ENCODE peak calls at places on chromosomes 11 and 22, in ten cellular contexts. One of them, this sample, is unnamed.

GRCh38 chr11:100739636-100740035 is 52.5 kb downstream of the ARHGAP42 start:
- DNase-seq in cardiac fibroblast: peak
- DNase-seq in AG09309: peak
- DNase-seq in endodermal cell: no peak
- DNase-seq in uterus: no peak
- DNase-seq in adrenal gland: no peak
- DNase-seq in epithelial cell of esophagus: no peak
- DNase-seq in PC-3: peak
- DNase-seq in CD4-positive, alpha-beta T cell: no peak
- DNase-seq in lower lobe of right lung: no peak
- DNase-seq in this sample: no peak

GRCh38 chr22:32475428-32476010 is 908 bp downstream of the FBXO7 start:
- DNase-seq in uterus: peak
- DNase-seq in epithelial cell of esophagus: peak
- DNase-seq in AG09309: peak
- DNase-seq in endodermal cell: peak
- DNase-seq in PC-3: peak
- DNase-seq in CD4-positive, alpha-beta T cell: no peak
- DNase-seq in cardiac fibroblast: peak
- DNase-seq in lower lobe of right lung: peak
- DNase-seq in adrenal gland: peak
- DNase-seq in this sample: peak

GRCh38 chr11:111089759-111090158 is 155.8 kb upstream of the POU2AF2 start:
- DNase-seq in AG09309: no peak
- DNase-seq in PC-3: no peak
- DNase-seq in endodermal cell: no peak
- DNase-seq in CD4-positive, alpha-beta T cell: no peak
- DNase-seq in uterus: no peak
- DNase-seq in lower lobe of right lung: no peak
- DNase-seq in epithelial cell of esophagus: no peak
- DNase-seq in cardiac fibroblast: no peak
- DNase-seq in adrenal gland: no peak
- DNase-seq in this sample: no peak

GRCh38 chr11:106670069-106670468 is 348.2 kb downstream of the GUCY1A2 start:
- DNase-seq in epithelial cell of esophagus: no peak
- DNase-seq in adrenal gland: no peak
- DNase-seq in CD4-positive, alpha-beta T cell: no peak
- DNase-seq in cardiac fibroblast: no peak
- DNase-seq in lower lobe of right lung: no peak
- DNase-seq in endodermal cell: no peak
- DNase-seq in PC-3: peak
- DNase-seq in AG09309: no peak
- DNase-seq in uterus: no peak
- DNase-seq in this sample: no peak

GRCh38 chr11:3204141-3205015 is 14.2 kb downstream of the MRGPRG start:
- DNase-seq in PC-3: no peak
- DNase-seq in AG09309: no peak
- DNase-seq in epithelial cell of esophagus: no peak
- DNase-seq in adrenal gland: no peak
- DNase-seq in lower lobe of right lung: no peak
- DNase-seq in CD4-positive, alpha-beta T cell: no peak
- DNase-seq in endodermal cell: no peak
- DNase-seq in cardiac fibroblast: no peak
- DNase-seq in uterus: no peak
- DNase-seq in this sample: no peak

GRCh38 chr11:77142091-77142975 is 14.3 kb downstream of the MYO7A start:
- DNase-seq in PC-3: no peak
- DNase-seq in epithelial cell of esophagus: no peak
- DNase-seq in AG09309: no peak
- DNase-seq in endodermal cell: no peak
- DNase-seq in lower lobe of right lung: peak
- DNase-seq in adrenal gland: no peak
- DNase-seq in cardiac fibroblast: no peak
- DNase-seq in CD4-positive, alpha-beta T cell: no peak
- DNase-seq in uterus: no peak
- DNase-seq in this sample: peak

GRCh38 chr11:11843233-11843632 is 1.5 kb downstream of the USP47 start:
- DNase-seq in endodermal cell: no peak
- DNase-seq in adrenal gland: no peak
- DNase-seq in AG09309: peak
- DNase-seq in uterus: no peak
- DNase-seq in PC-3: peak
- DNase-seq in CD4-positive, alpha-beta T cell: no peak
- DNase-seq in lower lobe of right lung: no peak
- DNase-seq in cardiac fibroblast: peak
- DNase-seq in epithelial cell of esophagus: peak
- DNase-seq in this sample: no peak

GRCh38 chr22:48953830-48954229 is 873.8 kb downstream of the BRD1 start:
- DNase-seq in epithelial cell of esophagus: no peak
- DNase-seq in endodermal cell: no peak
- DNase-seq in cardiac fibroblast: no peak
- DNase-seq in lower lobe of right lung: no peak
- DNase-seq in PC-3: no peak
- DNase-seq in adrenal gland: no peak
- DNase-seq in CD4-positive, alpha-beta T cell: no peak
- DNase-seq in AG09309: no peak
- DNase-seq in uterus: no peak
- DNase-seq in this sample: no peak

DNA sequence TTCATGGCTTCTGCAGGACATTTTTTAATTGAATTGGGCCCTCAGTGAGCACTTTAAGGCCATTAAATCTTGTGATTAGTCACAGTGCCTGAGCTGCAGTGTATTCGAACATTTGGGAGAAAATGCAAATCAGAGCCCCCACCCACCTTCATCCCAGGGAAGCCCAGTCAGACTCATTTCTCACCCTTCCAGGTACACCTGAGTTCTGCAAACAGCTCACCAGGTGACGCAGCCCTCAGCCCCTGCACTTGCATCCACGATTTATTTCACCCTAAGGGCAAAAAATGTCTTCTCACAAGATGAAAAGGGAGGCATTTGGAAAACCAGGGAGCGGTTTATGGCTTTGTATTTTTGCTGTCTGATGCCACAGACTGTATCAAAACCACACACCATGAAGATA is 128.8 kb downstream of the MPPED1 start:
- DNase-seq in cardiac fibroblast: no peak
- DNase-seq in epithelial cell of esophagus: peak
- DNase-seq in lower lobe of right lung: no peak
- DNase-seq in CD4-positive, alpha-beta T cell: no peak
- DNase-seq in adrenal gland: no peak
- DNase-seq in PC-3: no peak
- DNase-seq in endodermal cell: no peak
- DNase-seq in AG09309: no peak
- DNase-seq in uterus: no peak
- DNase-seq in this sample: no peak
- TF ChIP-seq CTCF in cardiac fibroblast: no peak
- TF ChIP-seq CTCF in epithelial cell of esophagus: no peak
- TF ChIP-seq CTCF in lower lobe of right lung: no peak
- TF ChIP-seq CTCF in CD4-positive, alpha-beta T cell: no peak
- TF ChIP-seq CTCF in adrenal gland: no peak
- TF ChIP-seq CTCF in PC-3: no peak
- TF ChIP-seq CTCF in endodermal cell: no peak
- TF ChIP-seq CTCF in AG09309: no peak
- TF ChIP-seq CTCF in uterus: no peak
- TF ChIP-seq CTCF in this sample: no peak

GRCh38 chr11:35464308-35464707 is 45.0 kb upstream of the SLC1A2 start:
- DNase-seq in adrenal gland: no peak
- DNase-seq in endodermal cell: no peak
- DNase-seq in cardiac fibroblast: no peak
- DNase-seq in AG09309: no peak
- DNase-seq in uterus: no peak
- DNase-seq in PC-3: peak
- DNase-seq in epithelial cell of esophagus: peak
- DNase-seq in CD4-positive, alpha-beta T cell: no peak
- DNase-seq in lower lobe of right lung: no peak
- DNase-seq in this sample: no peak
- TF ChIP-seq CTCF in adrenal gland: no peak
- TF ChIP-seq CTCF in endodermal cell: peak
- TF ChIP-seq CTCF in cardiac fibroblast: peak
- TF ChIP-seq CTCF in AG09309: peak
- TF ChIP-seq CTCF in uterus: peak
- TF ChIP-seq CTCF in PC-3: peak
- TF ChIP-seq CTCF in epithelial cell of esophagus: peak
- TF ChIP-seq CTCF in CD4-positive, alpha-beta T cell: no peak
- TF ChIP-seq CTCF in lower lobe of right lung: no peak
- TF ChIP-seq CTCF in this sample: no peak

GRCh38 chr11:20874358-20874757 is 205.0 kb downstream of the NELL1 start:
- DNase-seq in epithelial cell of esophagus: no peak
- DNase-seq in adrenal gland: no peak
- DNase-seq in PC-3: no peak
- DNase-seq in endodermal cell: no peak
- DNase-seq in AG09309: no peak
- DNase-seq in lower lobe of right lung: no peak
- DNase-seq in cardiac fibroblast: no peak
- DNase-seq in uterus: no peak
- DNase-seq in CD4-positive, alpha-beta T cell: no peak
- DNase-seq in this sample: no peak

GRCh38 chr11:20876738-20877137 is 207.4 kb downstream of the NELL1 start:
- DNase-seq in uterus: no peak
- DNase-seq in adrenal gland: no peak
- DNase-seq in CD4-positive, alpha-beta T cell: no peak
- DNase-seq in epithelial cell of esophagus: no peak
- DNase-seq in endodermal cell: no peak
- DNase-seq in PC-3: no peak
- DNase-seq in cardiac fibroblast: no peak
- DNase-seq in AG09309: no peak
- DNase-seq in lower lobe of right lung: no peak
- DNase-seq in this sample: no peak

DNA sequence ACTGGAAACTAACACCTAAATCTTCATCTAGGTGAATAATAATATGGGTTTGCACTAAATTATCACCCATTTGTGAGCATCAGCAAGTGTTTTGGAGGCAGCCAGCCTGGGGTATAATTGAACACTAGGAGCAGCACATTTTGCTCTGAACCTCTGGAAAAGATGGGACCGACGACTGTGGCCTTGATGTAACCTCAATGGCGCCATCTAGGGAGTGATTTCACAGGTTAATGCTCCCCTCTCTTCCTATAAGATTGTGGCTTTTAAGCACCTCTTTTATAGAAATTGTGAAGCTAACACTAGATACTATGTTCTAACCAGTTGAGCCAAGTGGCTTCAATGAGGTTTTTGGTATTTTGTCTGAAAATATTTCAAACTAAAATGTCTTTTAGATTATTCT is 203.7 kb downstream of the NELL1 start:
- DNase-seq in adrenal gland: no peak
- DNase-seq in AG09309: no peak
- DNase-seq in lower lobe of right lung: no peak
- DNase-seq in CD4-positive, alpha-beta T cell: no peak
- DNase-seq in epithelial cell of esophagus: peak
- DNase-seq in uterus: no peak
- DNase-seq in PC-3: peak
- DNase-seq in endodermal cell: peak
- DNase-seq in cardiac fibroblast: no peak
- DNase-seq in this sample: no peak
- TF ChIP-seq CTCF in adrenal gland: peak
- TF ChIP-seq CTCF in AG09309: no peak
- TF ChIP-seq CTCF in lower lobe of right lung: peak
- TF ChIP-seq CTCF in CD4-positive, alpha-beta T cell: no peak
- TF ChIP-seq CTCF in epithelial cell of esophagus: no peak
- TF ChIP-seq CTCF in uterus: no peak
- TF ChIP-seq CTCF in PC-3: no peak
- TF ChIP-seq CTCF in endodermal cell: peak
- TF ChIP-seq CTCF in cardiac fibroblast: no peak
- TF ChIP-seq CTCF in this sample: no peak

DNA sequence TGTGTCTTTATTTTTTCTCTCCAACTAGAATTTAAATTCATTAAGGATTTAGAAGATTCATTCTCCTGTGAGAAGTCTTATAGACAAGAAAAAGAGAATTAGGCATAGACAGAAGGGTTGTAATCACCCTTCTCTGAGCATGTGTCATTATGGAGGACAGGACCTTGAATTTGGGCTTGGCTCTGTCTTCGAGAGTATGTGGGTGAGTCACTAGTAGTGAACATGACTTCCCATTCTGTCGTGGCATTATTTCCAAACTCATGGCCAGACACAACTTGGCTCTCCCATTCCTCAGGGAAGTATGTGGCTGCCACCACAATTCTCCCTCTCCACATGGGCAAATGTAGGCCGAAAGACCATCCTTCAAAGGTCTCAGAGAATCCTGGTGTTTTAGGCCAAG is 14.3 kb upstream of the ANKK1 start:
- DNase-seq in cardiac fibroblast: peak
- DNase-seq in PC-3: peak
- DNase-seq in CD4-positive, alpha-beta T cell: no peak
- DNase-seq in endodermal cell: no peak
- DNase-seq in adrenal gland: peak
- DNase-seq in uterus: no peak
- DNase-seq in epithelial cell of esophagus: peak
- DNase-seq in lower lobe of right lung: no peak
- DNase-seq in AG09309: peak
- DNase-seq in this sample: no peak
- TF ChIP-seq CTCF in cardiac fibroblast: no peak
- TF ChIP-seq CTCF in PC-3: no peak
- TF ChIP-seq CTCF in CD4-positive, alpha-beta T cell: no peak
- TF ChIP-seq CTCF in endodermal cell: no peak
- TF ChIP-seq CTCF in adrenal gland: no peak
- TF ChIP-seq CTCF in uterus: no peak
- TF ChIP-seq CTCF in epithelial cell of esophagus: no peak
- TF ChIP-seq CTCF in lower lobe of right lung: no peak
- TF ChIP-seq CTCF in AG09309: no peak
- TF ChIP-seq CTCF in this sample: no peak

GRCh38 chr11:74462009-74462408 is 5.3 kb downstream of the KCNE3 start:
- DNase-seq in AG09309: no peak
- DNase-seq in PC-3: no peak
- DNase-seq in lower lobe of right lung: peak
- DNase-seq in cardiac fibroblast: peak
- DNase-seq in endodermal cell: peak
- DNase-seq in CD4-positive, alpha-beta T cell: no peak
- DNase-seq in uterus: peak
- DNase-seq in adrenal gland: peak
- DNase-seq in epithelial cell of esophagus: no peak
- DNase-seq in this sample: no peak
- TF ChIP-seq CTCF in AG09309: no peak
- TF ChIP-seq CTCF in PC-3: no peak
- TF ChIP-seq CTCF in lower lobe of right lung: no peak
- TF ChIP-seq CTCF in cardiac fibroblast: no peak
- TF ChIP-seq CTCF in endodermal cell: no peak
- TF ChIP-seq CTCF in CD4-positive, alpha-beta T cell: no peak
- TF ChIP-seq CTCF in uterus: no peak
- TF ChIP-seq CTCF in adrenal gland: no peak
- TF ChIP-seq CTCF in epithelial cell of esophagus: no peak
- TF ChIP-seq CTCF in this sample: no peak

DNA sequence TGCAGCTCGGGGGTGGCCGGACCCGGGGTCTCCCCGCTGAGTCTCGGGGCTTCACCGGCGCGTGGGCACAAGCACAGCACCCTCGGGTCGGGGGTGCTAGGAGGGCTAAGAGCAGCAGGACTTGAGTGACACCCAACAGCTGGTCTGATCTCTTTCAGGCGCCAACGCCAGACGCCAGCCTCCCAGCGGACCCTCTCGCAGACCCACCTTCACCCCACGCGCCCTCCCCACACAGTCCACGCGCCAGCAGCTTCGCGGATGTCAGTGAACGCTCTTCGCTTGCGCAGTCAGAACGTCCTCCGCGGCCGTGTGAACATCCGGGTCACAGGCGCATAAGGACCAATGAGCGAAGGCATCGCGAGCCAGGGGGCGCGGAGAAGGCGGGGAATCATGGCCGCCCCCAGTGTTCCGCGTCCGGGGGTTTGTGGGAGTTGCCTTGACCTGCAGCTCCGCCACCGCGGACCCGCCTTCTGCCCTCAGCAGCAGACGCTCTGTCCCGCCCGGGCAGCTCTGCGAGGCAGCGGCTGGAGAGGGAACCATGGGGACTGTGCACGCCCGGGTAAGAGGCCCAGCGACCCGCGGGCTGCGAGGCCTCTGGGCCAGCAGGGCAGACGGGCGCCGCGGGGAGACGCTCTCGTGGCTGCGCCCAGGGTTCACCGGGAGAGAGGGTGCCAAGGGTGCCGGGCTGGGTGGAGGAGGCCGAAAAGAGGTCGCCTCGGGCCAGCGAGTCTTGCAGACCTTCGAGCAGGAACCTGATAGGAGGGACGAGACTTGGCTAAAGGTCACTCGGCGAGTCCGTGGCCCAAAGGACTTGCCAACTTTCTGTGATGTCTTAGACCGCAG is at the start of gene SAMM50:
- DNase-seq in cardiac fibroblast: peak
- DNase-seq in uterus: peak
- DNase-seq in AG09309: peak
- DNase-seq in PC-3: peak
- DNase-seq in adrenal gland: peak
- DNase-seq in lower lobe of right lung: peak
- DNase-seq in epithelial cell of esophagus: peak
- DNase-seq in endodermal cell: peak
- DNase-seq in CD4-positive, alpha-beta T cell: peak
- DNase-seq in this sample: peak
- TF ChIP-seq CTCF in cardiac fibroblast: no peak
- TF ChIP-seq CTCF in uterus: no peak
- TF ChIP-seq CTCF in AG09309: no peak
- TF ChIP-seq CTCF in PC-3: no peak
- TF ChIP-seq CTCF in adrenal gland: no peak
- TF ChIP-seq CTCF in lower lobe of right lung: no peak
- TF ChIP-seq CTCF in epithelial cell of esophagus: no peak
- TF ChIP-seq CTCF in endodermal cell: no peak
- TF ChIP-seq CTCF in CD4-positive, alpha-beta T cell: no peak
- TF ChIP-seq CTCF in this sample: no peak

This sample was measured in natural killer cell.